ENCODE peak calls at places on chromosomes 12 and 14, in nine cellular contexts. One of them, this sample, is unnamed.

GRCh38 chr12:65715976-65716375 is 108.3 kb upstream of the HMGA2 start:
- DNase-seq in fibroblast of pulmonary artery: no peak
- DNase-seq in upper lobe of left lung: no peak
- DNase-seq in GM23338: peak
- DNase-seq in PC-9: no peak
- DNase-seq in gastrocnemius medialis: no peak
- DNase-seq in brain microvascular endothelial cell: no peak
- DNase-seq in neural progenitor cell: no peak
- DNase-seq in right atrium auricular region: no peak
- DNase-seq in this sample: no peak

GRCh38 chr12:14416658-14417057 is 51.2 kb downstream of the ATF7IP start:
- DNase-seq in GM23338: peak
- DNase-seq in PC-9: peak
- DNase-seq in right atrium auricular region: no peak
- DNase-seq in brain microvascular endothelial cell: peak
- DNase-seq in fibroblast of pulmonary artery: peak
- DNase-seq in gastrocnemius medialis: no peak
- DNase-seq in upper lobe of left lung: no peak
- DNase-seq in neural progenitor cell: peak
- DNase-seq in this sample: peak

GRCh38 chr12:93242154-93242958 is 135.4 kb upstream of the NUDT4 start:
- DNase-seq in GM23338: no peak
- DNase-seq in gastrocnemius medialis: no peak
- DNase-seq in neural progenitor cell: no peak
- DNase-seq in brain microvascular endothelial cell: no peak
- DNase-seq in fibroblast of pulmonary artery: no peak
- DNase-seq in PC-9: no peak
- DNase-seq in right atrium auricular region: no peak
- DNase-seq in upper lobe of left lung: no peak
- DNase-seq in this sample: peak

GRCh38 chr12:46268617-46269428 is at the start of gene SLC38A1:
- DNase-seq in fibroblast of pulmonary artery: peak
- DNase-seq in upper lobe of left lung: peak
- DNase-seq in gastrocnemius medialis: peak
- DNase-seq in GM23338: peak
- DNase-seq in neural progenitor cell: peak
- DNase-seq in PC-9: peak
- DNase-seq in brain microvascular endothelial cell: peak
- DNase-seq in right atrium auricular region: peak
- DNase-seq in this sample: peak

GRCh38 chr12:31317471-31318397 is 8.2 kb downstream of the SINHCAF start:
- DNase-seq in brain microvascular endothelial cell: no peak
- DNase-seq in neural progenitor cell: peak
- DNase-seq in upper lobe of left lung: no peak
- DNase-seq in fibroblast of pulmonary artery: peak
- DNase-seq in GM23338: no peak
- DNase-seq in PC-9: no peak
- DNase-seq in gastrocnemius medialis: no peak
- DNase-seq in right atrium auricular region: no peak
- DNase-seq in this sample: peak

GRCh38 chr12:89393551-89394121 is 41.3 kb upstream of the DUSP6 start:
- DNase-seq in gastrocnemius medialis: no peak
- DNase-seq in GM23338: no peak
- DNase-seq in fibroblast of pulmonary artery: peak
- DNase-seq in PC-9: no peak
- DNase-seq in brain microvascular endothelial cell: no peak
- DNase-seq in upper lobe of left lung: no peak
- DNase-seq in neural progenitor cell: no peak
- DNase-seq in right atrium auricular region: no peak
- DNase-seq in this sample: peak

GRCh38 chr12:95321516-95322246 is 104.1 kb downstream of the VEZT start:
- DNase-seq in upper lobe of left lung: no peak
- DNase-seq in right atrium auricular region: no peak
- DNase-seq in fibroblast of pulmonary artery: no peak
- DNase-seq in PC-9: no peak
- DNase-seq in gastrocnemius medialis: no peak
- DNase-seq in neural progenitor cell: no peak
- DNase-seq in brain microvascular endothelial cell: no peak
- DNase-seq in GM23338: no peak
- DNase-seq in this sample: no peak

GRCh38 chr14:65847065-65847847 is 434.7 kb downstream of the FUT8 start:
- DNase-seq in brain microvascular endothelial cell: no peak
- DNase-seq in GM23338: no peak
- DNase-seq in PC-9: no peak
- DNase-seq in upper lobe of left lung: no peak
- DNase-seq in neural progenitor cell: no peak
- DNase-seq in gastrocnemius medialis: no peak
- DNase-seq in right atrium auricular region: peak
- DNase-seq in fibroblast of pulmonary artery: no peak
- DNase-seq in this sample: no peak

GRCh38 chr12:105427883-105428282 is 97.4 kb downstream of the C12orf75 start:
- DNase-seq in fibroblast of pulmonary artery: peak
- DNase-seq in upper lobe of left lung: no peak
- DNase-seq in gastrocnemius medialis: no peak
- DNase-seq in neural progenitor cell: no peak
- DNase-seq in brain microvascular endothelial cell: peak
- DNase-seq in PC-9: no peak
- DNase-seq in right atrium auricular region: no peak
- DNase-seq in GM23338: no peak
- DNase-seq in this sample: no peak

GRCh38 chr14:52313903-52314481 is at the start of gene PTGER2:
- DNase-seq in right atrium auricular region: peak
- DNase-seq in neural progenitor cell: peak
- DNase-seq in upper lobe of left lung: peak
- DNase-seq in PC-9: peak
- DNase-seq in GM23338: peak
- DNase-seq in brain microvascular endothelial cell: peak
- DNase-seq in gastrocnemius medialis: peak
- DNase-seq in fibroblast of pulmonary artery: peak
- DNase-seq in this sample: peak

DNA sequence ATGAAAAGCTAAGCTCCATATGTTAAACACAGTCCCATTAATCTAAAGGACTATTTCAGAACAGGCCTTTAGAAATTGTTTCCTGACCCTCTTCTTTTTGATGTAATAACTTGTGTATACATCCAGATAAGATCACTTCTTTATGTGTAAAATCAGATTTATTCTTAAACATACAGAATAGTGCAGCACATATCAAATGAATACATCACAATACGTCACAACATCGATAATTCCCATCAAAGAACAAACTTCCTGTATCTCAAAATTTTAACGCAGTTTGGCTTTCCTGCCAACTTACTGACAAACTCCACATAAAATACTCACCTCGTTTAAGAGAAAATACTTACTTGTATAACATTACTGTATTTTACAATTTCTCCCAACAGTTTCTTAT is 108.7 kb downstream of the ITPR2 start:
- DNase-seq in upper lobe of left lung: no peak
- DNase-seq in right atrium auricular region: no peak
- DNase-seq in PC-9: no peak
- DNase-seq in gastrocnemius medialis: no peak
- DNase-seq in neural progenitor cell: no peak
- DNase-seq in fibroblast of pulmonary artery: no peak
- DNase-seq in GM23338: no peak
- DNase-seq in brain microvascular endothelial cell: no peak
- DNase-seq in this sample: no peak
- H3K4me3 ChIP-seq in upper lobe of left lung: no peak
- H3K4me3 ChIP-seq in right atrium auricular region: no peak
- H3K4me3 ChIP-seq in PC-9: no peak
- H3K4me3 ChIP-seq in gastrocnemius medialis: no peak
- H3K4me3 ChIP-seq in neural progenitor cell: no peak
- H3K4me3 ChIP-seq in fibroblast of pulmonary artery: peak
- H3K4me3 ChIP-seq in GM23338: no peak
- H3K4me3 ChIP-seq in brain microvascular endothelial cell: no peak
- H3K4me3 ChIP-seq in this sample: no peak

GRCh38 chr12:12563529-12563928 is 866 bp upstream of the DUSP16 start:
- DNase-seq in brain microvascular endothelial cell: peak
- DNase-seq in fibroblast of pulmonary artery: peak
- DNase-seq in PC-9: no peak
- DNase-seq in gastrocnemius medialis: no peak
- DNase-seq in right atrium auricular region: no peak
- DNase-seq in GM23338: no peak
- DNase-seq in neural progenitor cell: peak
- DNase-seq in upper lobe of left lung: no peak
- DNase-seq in this sample: peak

GRCh38 chr12:12562016-12562483 is 613 bp downstream of the DUSP16 start:
- DNase-seq in right atrium auricular region: no peak
- DNase-seq in brain microvascular endothelial cell: no peak
- DNase-seq in neural progenitor cell: peak
- DNase-seq in upper lobe of left lung: no peak
- DNase-seq in gastrocnemius medialis: peak
- DNase-seq in fibroblast of pulmonary artery: peak
- DNase-seq in PC-9: no peak
- DNase-seq in GM23338: peak
- DNase-seq in this sample: peak

GRCh38 chr12:12560587-12561304 is 1.9 kb downstream of the DUSP16 start:
- DNase-seq in right atrium auricular region: peak
- DNase-seq in fibroblast of pulmonary artery: peak
- DNase-seq in upper lobe of left lung: peak
- DNase-seq in PC-9: peak
- DNase-seq in gastrocnemius medialis: peak
- DNase-seq in brain microvascular endothelial cell: peak
- DNase-seq in neural progenitor cell: peak
- DNase-seq in GM23338: peak
- DNase-seq in this sample: peak

GRCh38 chr12:12561305-12562015 is 1.2 kb downstream of the DUSP16 start:
- DNase-seq in gastrocnemius medialis: peak
- DNase-seq in neural progenitor cell: peak
- DNase-seq in GM23338: peak
- DNase-seq in PC-9: peak
- DNase-seq in right atrium auricular region: peak
- DNase-seq in upper lobe of left lung: peak
- DNase-seq in brain microvascular endothelial cell: peak
- DNase-seq in fibroblast of pulmonary artery: peak
- DNase-seq in this sample: peak

DNA sequence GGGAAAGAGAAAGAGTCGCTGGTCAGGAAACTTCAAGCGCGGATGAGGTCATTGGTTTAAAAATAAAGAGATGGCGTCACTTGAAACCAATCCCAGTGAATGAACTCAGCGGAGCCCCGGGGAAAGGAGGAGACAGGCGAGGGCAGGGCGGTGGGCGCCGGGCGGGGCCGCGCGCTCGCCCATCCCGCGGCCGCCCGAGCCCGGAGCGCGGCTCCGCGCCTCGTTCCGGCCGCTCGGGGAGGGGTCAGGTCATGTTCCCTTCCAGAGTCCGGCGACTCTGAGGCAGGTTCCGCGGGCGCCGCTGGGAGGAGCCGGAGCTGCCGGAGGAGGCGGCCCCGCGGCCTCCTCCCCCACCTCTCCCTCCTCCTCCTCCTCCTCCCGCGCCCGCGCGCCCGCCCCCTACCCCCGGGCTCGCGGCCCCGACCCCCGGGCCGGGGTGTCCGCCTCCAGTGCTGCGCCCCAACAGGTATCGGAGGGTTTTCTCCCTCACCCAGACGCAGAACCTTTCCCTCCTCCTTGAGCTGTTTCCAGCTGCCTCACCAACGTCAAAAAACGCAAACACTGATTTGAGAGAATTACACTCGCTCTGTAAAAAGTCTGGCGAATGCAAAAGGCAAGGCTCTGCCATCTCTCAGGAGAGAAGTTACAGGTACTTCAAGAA is at the start of gene DUSP16:
- DNase-seq in upper lobe of left lung: peak
- DNase-seq in GM23338: peak
- DNase-seq in gastrocnemius medialis: peak
- DNase-seq in neural progenitor cell: peak
- DNase-seq in fibroblast of pulmonary artery: peak
- DNase-seq in brain microvascular endothelial cell: peak
- DNase-seq in right atrium auricular region: peak
- DNase-seq in PC-9: peak
- DNase-seq in this sample: peak
- TF ChIP-seq CTCF in upper lobe of left lung: no peak
- TF ChIP-seq CTCF in GM23338: no peak
- TF ChIP-seq CTCF in gastrocnemius medialis: peak
- TF ChIP-seq CTCF in neural progenitor cell: peak
- TF ChIP-seq CTCF in fibroblast of pulmonary artery: no peak
- TF ChIP-seq CTCF in brain microvascular endothelial cell: no peak
- TF ChIP-seq CTCF in right atrium auricular region: peak
- TF ChIP-seq CTCF in PC-9: peak
- TF ChIP-seq CTCF in this sample: no peak

GRCh38 chr12:4908694-4909396 is 860 bp upstream of the KCNA1 start:
- DNase-seq in PC-9: no peak
- DNase-seq in gastrocnemius medialis: no peak
- DNase-seq in upper lobe of left lung: no peak
- DNase-seq in brain microvascular endothelial cell: no peak
- DNase-seq in neural progenitor cell: peak
- DNase-seq in right atrium auricular region: no peak
- DNase-seq in fibroblast of pulmonary artery: no peak
- DNase-seq in GM23338: peak
- DNase-seq in this sample: no peak

GRCh38 chr12:4911316-4911994 is 1.8 kb downstream of the KCNA1 start:
- DNase-seq in brain microvascular endothelial cell: no peak
- DNase-seq in right atrium auricular region: no peak
- DNase-seq in GM23338: peak
- DNase-seq in PC-9: no peak
- DNase-seq in neural progenitor cell: no peak
- DNase-seq in fibroblast of pulmonary artery: no peak
- DNase-seq in upper lobe of left lung: no peak
- DNase-seq in gastrocnemius medialis: no peak
- DNase-seq in this sample: no peak

GRCh38 chr12:4910502-4911315 is 1.0 kb downstream of the KCNA1 start:
- DNase-seq in GM23338: peak
- DNase-seq in fibroblast of pulmonary artery: no peak
- DNase-seq in PC-9: no peak
- DNase-seq in upper lobe of left lung: no peak
- DNase-seq in right atrium auricular region: no peak
- DNase-seq in gastrocnemius medialis: no peak
- DNase-seq in neural progenitor cell: peak
- DNase-seq in brain microvascular endothelial cell: no peak
- DNase-seq in this sample: no peak

GRCh38 chr12:4909397-4909733 is 340 bp upstream of the KCNA1 start:
- DNase-seq in PC-9: no peak
- DNase-seq in neural progenitor cell: peak
- DNase-seq in GM23338: peak
- DNase-seq in brain microvascular endothelial cell: no peak
- DNase-seq in upper lobe of left lung: no peak
- DNase-seq in fibroblast of pulmonary artery: no peak
- DNase-seq in right atrium auricular region: no peak
- DNase-seq in gastrocnemius medialis: no peak
- DNase-seq in this sample: no peak

GRCh38 chr12:4909734-4910501 is at the start of gene KCNA1:
- DNase-seq in PC-9: no peak
- DNase-seq in neural progenitor cell: peak
- DNase-seq in GM23338: peak
- DNase-seq in brain microvascular endothelial cell: no peak
- DNase-seq in fibroblast of pulmonary artery: no peak
- DNase-seq in right atrium auricular region: no peak
- DNase-seq in gastrocnemius medialis: no peak
- DNase-seq in upper lobe of left lung: no peak
- DNase-seq in this sample: no peak
- H3K4me3 ChIP-seq in PC-9: no peak
- H3K4me3 ChIP-seq in neural progenitor cell: peak
- H3K4me3 ChIP-seq in GM23338: peak
- H3K4me3 ChIP-seq in brain microvascular endothelial cell: peak
- H3K4me3 ChIP-seq in fibroblast of pulmonary artery: peak
- H3K4me3 ChIP-seq in right atrium auricular region: peak
- H3K4me3 ChIP-seq in gastrocnemius medialis: peak
- H3K4me3 ChIP-seq in upper lobe of left lung: peak
- H3K4me3 ChIP-seq in this sample: peak

DNA sequence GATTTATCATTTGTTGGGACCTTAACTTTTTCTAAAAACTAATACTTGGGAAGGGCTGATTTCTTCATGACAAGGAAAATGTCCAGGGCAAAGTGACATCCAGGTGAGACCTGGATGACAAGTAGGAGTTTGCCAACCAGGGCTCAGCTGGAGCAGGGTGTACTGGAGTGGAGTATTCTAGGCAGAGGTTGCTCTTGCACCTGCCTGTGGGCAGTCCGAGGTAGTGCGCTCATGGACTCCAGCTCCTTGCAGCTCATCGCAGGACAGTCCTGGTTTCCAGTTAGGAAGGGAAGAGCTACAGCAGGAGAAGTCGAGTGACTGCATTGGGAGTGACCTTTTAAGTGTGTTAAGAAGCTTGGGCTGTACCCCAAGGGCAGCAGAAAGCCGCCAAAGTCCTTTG is 175.9 kb downstream of the PELI2 start:
- DNase-seq in GM23338: peak
- DNase-seq in gastrocnemius medialis: no peak
- DNase-seq in neural progenitor cell: peak
- DNase-seq in fibroblast of pulmonary artery: no peak
- DNase-seq in upper lobe of left lung: no peak
- DNase-seq in brain microvascular endothelial cell: no peak
- DNase-seq in PC-9: no peak
- DNase-seq in right atrium auricular region: no peak
- DNase-seq in this sample: no peak
- TF ChIP-seq CTCF in GM23338: no peak
- TF ChIP-seq CTCF in gastrocnemius medialis: no peak
- TF ChIP-seq CTCF in neural progenitor cell: peak
- TF ChIP-seq CTCF in fibroblast of pulmonary artery: no peak
- TF ChIP-seq CTCF in upper lobe of left lung: no peak
- TF ChIP-seq CTCF in brain microvascular endothelial cell: peak
- TF ChIP-seq CTCF in PC-9: no peak
- TF ChIP-seq CTCF in right atrium auricular region: no peak
- TF ChIP-seq CTCF in this sample: no peak

This sample was measured in fibroblast of villous mesenchyme.